ENCODE peak calls at places on chromosomes 6 and 20, in six cellular contexts. X, G, T, D, S and I are unnamed samples.

GRCh38 chr20:62227977-62228958 is 8.2 kb upstream of the HRH3 start:
- DNase-seq in D (no peak), X (no peak), T (no peak), S (no peak), G (no peak), I (no peak)

GRCh38 chr20:46648903-46649649 is 2.2 kb downstream of the SLC13A3 start:
- DNase-seq in T (no peak), G (no peak), S (no peak), D (no peak), X (no peak), I (no peak)

GRCh38 chr20:47161411-47161810 is 195.1 kb downstream of the ZMYND8 start:
- DNase-seq in X (no peak), G (no peak), D (peak; percentile 55), T (no peak), S (no peak), I (no peak)

GRCh38 chr6:81552644-81553043 is 199.8 kb downstream of the TENT5A start:
- DNase-seq in G (no peak), D (no peak), S (no peak), X (no peak), T (no peak), I (no peak)

GRCh38 chr6:164164921-164165320 is 750.4 kb downstream of the QKI start:
- DNase-seq in G (no peak), T (no peak), S (no peak), X (no peak), D (no peak), I (no peak)

GRCh38 chr6:88048556-88048955 is 915 bp downstream of the SPACA1 start:
- DNase-seq in G (no peak), X (no peak), T (no peak), S (no peak), D (no peak), I (no peak)

GRCh38 chr6:74222768-74223321 is 526.8 kb downstream of the CD109 start:
- DNase-seq in S (no peak), G (no peak), T (no peak), X (no peak), D (no peak), I (no peak)

GRCh38 chr6:15516923-15517560 is 145.8 kb downstream of the DTNBP1 start:
- DNase-seq in D (no peak), G (no peak), S (no peak), X (no peak), T (no peak), I (no peak)

GRCh38 chr6:30591008-30591407 is 19.8 kb downstream of the ABCF1 start:
- DNase-seq in T (peak; percentile 72), D (no peak), X (no peak), G (no peak), S (no peak), I (no peak)

GRCh38 chr6:30590509-30590908 is 19.3 kb downstream of the ABCF1 start:
- DNase-seq in T (no peak), G (no peak), S (no peak), D (no peak), X (no peak), I (no peak)

GRCh38 chr6:30592287-30592686 is 21.0 kb downstream of the ABCF1 start:
- DNase-seq in G (no peak), T (no peak), X (no peak), D (no peak), S (no peak), I (no peak)

GRCh38 chr6:30583921-30584320 is 12.7 kb downstream of the ABCF1 start:
- DNase-seq in S (no peak), X (no peak), D (peak; percentile 19), T (no peak), G (no peak), I (no peak)

DNA sequence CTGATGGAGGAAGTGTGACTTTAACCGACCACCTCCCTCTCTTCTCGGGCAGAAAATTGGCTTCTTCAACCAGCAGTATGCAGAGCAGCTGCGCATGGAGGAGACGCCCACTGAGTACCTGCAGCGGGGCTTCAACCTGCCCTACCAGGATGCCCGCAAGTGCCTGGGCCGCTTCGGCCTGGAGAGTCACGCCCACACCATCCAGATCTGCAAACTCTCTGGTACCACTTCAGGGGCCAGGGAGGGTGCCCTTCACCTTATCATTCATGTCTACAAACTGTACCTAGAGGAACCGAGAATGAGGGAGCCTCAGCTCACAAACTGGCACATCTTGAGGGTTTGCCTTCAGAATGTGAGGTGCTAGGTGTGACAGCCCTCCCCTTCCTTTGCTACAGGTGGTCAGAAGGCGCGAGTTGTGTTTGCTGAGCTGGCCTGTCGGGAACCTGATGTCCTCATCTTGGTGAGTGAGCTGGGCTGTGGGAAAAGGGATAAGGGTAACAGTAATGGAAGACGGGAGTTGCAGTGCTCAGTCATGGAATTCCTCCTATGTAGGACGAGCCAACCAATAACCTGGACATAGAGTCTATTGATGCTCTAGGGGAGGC is 18.6 kb downstream of the ABCF1 start:
- DNase-seq in T (no peak), X (no peak), D (peak; percentile 17), S (no peak), G (no peak), I (no peak)
- H3K36me3 ChIP-seq in T (peaks cover 14% of the 10 kb centered on the region), X (peaks cover 53% of the 10 kb centered on the region), D (peaks cover 89% of the 10 kb centered on the region), S (peaks cover 91% of the 10 kb centered on the region), G (no peaks in the 10 kb centered on the region), I (peaks cover 17% of the 10 kb centered on the region)

GRCh38 chr6:101085327-101085726 is 204.2 kb upstream of the ASCC3 start:
- DNase-seq in X (no peak), G (no peak), D (no peak), T (no peak), S (no peak), I (no peak)
- H3K4me1 ChIP-seq in X (no peaks in the 10 kb centered on the region), G (no peaks in the 10 kb centered on the region), D (no peaks in the 10 kb centered on the region), T (no peaks in the 10 kb centered on the region), S (no peaks in the 10 kb centered on the region), I (no peaks in the 10 kb centered on the region)

DNA sequence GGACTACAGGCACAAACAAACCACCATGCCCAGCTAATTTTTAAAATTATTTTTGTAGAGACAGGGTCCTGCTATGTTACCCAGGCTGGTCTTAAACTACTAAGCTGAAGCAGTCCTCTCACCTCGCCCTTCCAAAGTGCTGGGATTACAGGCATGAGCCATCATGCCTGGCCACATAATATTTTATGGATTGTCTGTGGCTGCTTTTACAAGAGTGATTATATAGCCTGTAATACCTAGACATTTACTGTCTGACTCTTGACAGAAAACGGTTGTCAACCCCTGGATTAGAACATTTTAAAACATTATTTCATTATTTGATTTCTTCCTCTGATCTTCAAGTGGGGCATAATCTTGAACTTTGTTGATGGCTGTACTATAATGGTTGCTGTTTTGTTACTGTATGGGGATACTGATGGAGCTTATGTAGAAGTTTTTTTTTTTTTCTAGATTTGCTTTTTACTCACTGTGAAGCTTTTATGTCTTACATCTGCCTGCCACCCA is 14.3 kb downstream of the PARD6B start:
- DNase-seq in G (no peak), T (no peak), S (no peak), D (no peak), X (no peak), I (no peak)
- H3K36me3 ChIP-seq in G (no peaks in the 10 kb centered on the region), T (no peaks in the 10 kb centered on the region), S (no peaks in the 10 kb centered on the region), D (no peaks in the 10 kb centered on the region), X (peaks cover 16% of the 10 kb centered on the region), I (no peaks in the 10 kb centered on the region)

DNA sequence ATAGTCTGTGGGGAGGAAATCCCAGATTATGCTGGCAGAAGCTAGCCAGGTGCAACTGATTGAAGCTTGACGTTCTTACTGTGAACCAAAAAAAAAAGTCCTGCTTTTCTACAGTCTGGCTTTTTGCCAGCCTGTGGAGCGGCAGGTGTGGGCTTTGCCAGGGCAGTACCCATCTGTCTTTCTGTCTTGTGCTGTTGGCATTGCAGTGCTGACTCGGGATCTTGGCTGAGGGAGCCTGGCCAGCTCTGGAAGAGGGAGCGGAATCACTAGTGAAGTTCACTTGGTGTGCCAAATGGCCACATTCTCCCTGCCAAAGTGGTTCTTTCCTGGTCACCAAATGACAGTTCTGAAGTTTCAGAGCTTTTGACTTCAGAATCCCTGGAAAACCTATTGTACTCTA is 5.0 kb downstream of the KIF3B start:
- DNase-seq in S (no peak), G (no peak), X (no peak), T (peak; percentile 39), D (no peak), I (no peak)
- H3K4me1 ChIP-seq in S (no peaks in the 10 kb centered on the region), G (peaks cover 9% of the 10 kb centered on the region), X (peaks cover 3% of the 10 kb centered on the region), T (peaks cover 4% of the 10 kb centered on the region), D (peaks cover 21% of the 10 kb centered on the region), I (no peaks in the 10 kb centered on the region)

DNA sequence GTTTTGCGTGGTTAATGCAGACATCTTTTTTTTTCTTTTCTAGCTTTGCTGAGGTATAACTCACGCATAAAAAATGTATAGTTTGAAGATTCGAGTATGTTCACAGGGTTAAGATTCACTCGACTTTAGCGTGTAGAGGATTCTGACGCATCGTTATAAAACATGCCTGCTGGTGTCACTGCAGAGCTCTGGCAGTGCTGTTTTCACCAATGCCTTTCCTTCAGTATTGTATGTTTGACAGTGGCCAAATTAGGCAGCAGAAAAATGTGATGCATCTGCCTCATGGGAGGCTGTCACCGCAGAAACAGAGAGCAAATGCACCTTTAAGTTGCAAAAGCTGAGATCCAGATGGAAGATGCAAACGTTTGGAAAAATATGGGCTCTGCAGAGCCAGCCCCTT is 18.0 kb upstream of the SIRPB2 start:
- DNase-seq in S (no peak), D (no peak), T (no peak), G (peak; percentile 53), X (peak; percentile 16), I (no peak)
- H3K36me3 ChIP-seq in S (no peaks in the 10 kb centered on the region), D (no peaks in the 10 kb centered on the region), T (no peaks in the 10 kb centered on the region), G (no peaks in the 10 kb centered on the region), X (no peaks in the 10 kb centered on the region), I (no peaks in the 10 kb centered on the region)

DNA sequence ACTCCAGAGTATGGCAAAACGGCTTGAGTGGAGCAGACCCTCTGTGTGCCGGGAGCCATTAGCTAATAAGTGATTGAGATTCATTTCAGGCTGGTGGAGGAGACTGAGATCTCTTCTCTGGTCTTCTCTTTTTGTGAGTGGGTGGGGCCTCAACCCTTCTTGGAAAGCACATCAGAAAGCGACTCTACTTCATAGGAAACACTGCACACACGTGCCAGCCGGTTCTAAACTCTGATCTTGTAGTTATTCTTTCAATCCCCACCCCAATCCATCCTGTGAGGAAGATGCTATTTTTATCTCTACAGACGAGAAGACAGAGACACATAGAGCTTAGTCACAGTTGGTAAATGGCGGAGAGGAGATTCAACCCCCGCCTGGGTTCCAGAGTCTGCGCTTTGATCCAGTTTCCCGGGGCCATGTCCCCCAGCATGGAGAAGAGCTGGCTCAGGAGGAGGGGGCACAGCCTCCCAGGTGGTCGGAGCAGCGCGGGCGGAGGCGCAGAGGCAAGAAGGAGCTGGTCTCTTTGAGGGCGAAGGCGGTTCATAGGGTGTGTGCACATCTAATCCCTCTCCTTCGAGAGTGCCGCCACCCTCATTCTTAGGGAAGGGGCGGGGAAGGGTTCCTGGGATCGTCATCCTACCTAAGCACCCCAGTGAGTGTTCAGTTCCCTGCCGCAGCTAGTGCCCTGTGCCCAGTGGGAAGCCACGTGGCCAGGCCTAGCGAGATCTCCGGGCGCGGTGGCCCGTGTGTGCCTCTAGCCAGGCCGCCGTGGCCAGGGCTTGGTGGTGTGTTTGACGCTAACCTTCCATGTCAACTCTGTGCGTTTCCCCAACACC is 49.0 kb upstream of the TAGAP start:
- DNase-seq in D (no peak), X (no peak), S (no peak), T (no peak), G (no peak), I (no peak)
- H3K4me1 ChIP-seq in D (peaks cover 6% of the 10 kb centered on the region), X (no peaks in the 10 kb centered on the region), S (no peaks in the 10 kb centered on the region), T (no peaks in the 10 kb centered on the region), G (peaks cover 13% of the 10 kb centered on the region), I (no peaks in the 10 kb centered on the region)

DNA sequence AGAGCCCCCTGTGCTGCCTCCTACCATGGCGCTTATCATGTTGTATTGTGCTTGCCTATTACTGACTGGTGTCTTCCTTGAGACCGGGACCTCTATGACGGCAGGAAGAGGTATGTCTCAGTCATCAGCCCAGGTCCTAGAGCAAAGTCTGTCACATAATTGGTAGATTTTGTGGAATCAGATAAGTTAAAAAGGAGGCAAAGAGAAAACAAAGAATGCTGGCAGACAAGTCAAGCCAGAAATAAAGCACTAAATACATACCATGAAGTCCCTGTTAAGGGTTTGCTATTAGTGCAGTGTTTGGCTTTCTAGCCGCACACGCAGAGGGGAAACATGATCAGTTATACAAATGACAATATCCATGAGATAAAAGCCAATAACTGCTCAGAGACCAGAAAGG is 6.0 kb downstream of the TOMM34 start:
- DNase-seq in X (no peak), D (no peak), G (no peak), S (no peak), T (no peak), I (no peak)
- H3K36me3 ChIP-seq in X (peaks cover 60% of the 10 kb centered on the region), D (peaks cover 72% of the 10 kb centered on the region), G (no peaks in the 10 kb centered on the region), S (peaks cover 66% of the 10 kb centered on the region), T (peaks cover 8% of the 10 kb centered on the region), I (peaks cover 26% of the 10 kb centered on the region)